ENCODE peak calls at places on chromosomes 7 and 10, in five cellular contexts. B is activated CD4-positive, alpha-beta T cell treated with anti-CD3 and anti-CD28 coated beads, Interleukin-2, amount 50 U/mL, for 4 hours; Z is left colon; K is stimulated activated CD4-positive, alpha-beta T cell treated with anti-CD3 and anti-CD28 coated beads, Interleukin-12 subunit alpha, Interleukin-12 subunit beta, amount 100 ng/mL, for 48 hours; F is SK-N-SH. O is an unnamed sample.

GRCh38 chr7:47266799-47267198 is 315.1 kb downstream of the TNS3 start:
- DNase-seq in B (no peak), Z (peak), K (no peak), F (no peak), O (no peak)

GRCh38 chr7:157692156-157693011 is 355.6 kb downstream of the DNAJB6 start:
- DNase-seq in B (no peak), Z (no peak), K (no peak), F (no peak), O (no peak)

GRCh38 chr7:38178695-38179344 is 775 bp downstream of the STARD3NL start:
- DNase-seq in B (peak), Z (no peak), K (no peak), F (no peak), O (no peak)

GRCh38 chr7:136150311-136150710 is 173.2 kb upstream of the MTPN start:
- DNase-seq in B (no peak), Z (no peak), K (no peak), F (no peak), O (no peak)

GRCh38 chr7:131556912-131557457 is 557 bp upstream of the PODXL start:
- DNase-seq in B (no peak), Z (no peak), K (no peak), F (no peak), O (no peak)

GRCh38 chr10:63646491-63646890 is 125.3 kb downstream of the REEP3 start:
- DNase-seq in B (no peak), Z (no peak), K (no peak), F (no peak), O (no peak)

GRCh38 chr7:107742678-107743566 is 1.0 kb upstream of the CBLL1 start:
- DNase-seq in B (no peak), Z (peak), K (no peak), F (peak), O (no peak)

GRCh38 chr10:22369433-22370072 is 24.3 kb downstream of the SPAG6 start:
- DNase-seq in B (no peak), Z (no peak), K (no peak), F (no peak), O (no peak)

GRCh38 chr7:26200113-26200443 is 468 bp downstream of the HNRNPA2B1 start:
- DNase-seq in B (peak), Z (peak), K (peak), F (peak), O (peak)

GRCh38 chr7:145624618-145625017 is 492.0 kb upstream of the CNTNAP2 start:
- DNase-seq in B (no peak), Z (no peak), K (no peak), F (no peak), O (no peak)

GRCh38 chr7:103240806-103241205 is 56.4 kb upstream of the PMPCB start:
- DNase-seq in B (no peak), Z (no peak), K (no peak), F (no peak), O (no peak)

GRCh38 chr10:124742418-124743187 is 1.6 kb downstream of the FAM53B start:
- DNase-seq in B (no peak), Z (peak), K (no peak), F (peak), O (no peak)

GRCh38 chr10:33152750-33153149 is 181.7 kb downstream of the NRP1 start:
- DNase-seq in B (no peak), Z (no peak), K (no peak), F (no peak), O (no peak)

GRCh38 chr7:137886266-137886665 is 39.5 kb upstream of the DGKI start:
- DNase-seq in B (no peak), Z (no peak), K (no peak), F (no peak), O (no peak)

GRCh38 chr7:19872094-19872493 is 98.7 kb upstream of the TMEM196 start:
- DNase-seq in B (no peak), Z (no peak), K (no peak), F (no peak), O (no peak)

GRCh38 chr7:137488038-137488437 is 144.5 kb upstream of the PTN start:
- DNase-seq in B (no peak), Z (no peak), K (no peak), F (no peak), O (no peak)

GRCh38 chr7:96203781-96204180 is 118.1 kb downstream of the SLC25A13 start:
- DNase-seq in B (no peak), Z (no peak), K (no peak), F (no peak), O (no peak)

GRCh38 chr7:50324113-50324512 is 19.6 kb downstream of the IKZF1 start:
- DNase-seq in B (no peak), Z (no peak), K (no peak), F (no peak), O (no peak)

GRCh38 chr7:69430502-69431145 is 167.7 kb upstream of the AUTS2 start:
- DNase-seq in B (no peak), Z (peak), K (no peak), F (no peak), O (no peak)

GRCh38 chr7:40474790-40475680 is 340.2 kb downstream of the SUGCT start:
- DNase-seq in B (no peak), Z (no peak), K (no peak), F (no peak), O (no peak)

GRCh38 chr7:150323682-150324365 is 479 bp upstream of the ACTR3C start:
- DNase-seq in B (no peak), Z (no peak), K (no peak), F (peak), O (no peak)